ENCODE peak calls at places on chromosomes 4 and X, in ten cellular contexts. P is mammary epithelial cell, I is GM13976, G is GM20000, Q is breast epithelium, M is cardiac muscle cell, V is AG10803, B is lower lobe of right lung, E is right atrium auricular region, Y is WTC11. C is an unnamed sample.

GRCh38 chrX:39759526-39760224 is 338.1 kb downstream of the BCOR start:
- DNase-seq in P (no peak), I (no peak), G (no peak), Q (peak), M (peak), V (peak), B (peak), E (no peak), Y (peak), C (no peak)

GRCh38 chrX:9130031-9130430 is 96.1 kb upstream of the FAM9B start:
- DNase-seq in P (no peak), I (no peak), G (no peak), Q (no peak), M (no peak), V (no peak), B (no peak), E (no peak), Y (no peak), C (no peak)

GRCh38 chrX:135707880-135708279 is 5.6 kb upstream of the CT45A1 start:
- DNase-seq in P (no peak), I (peak), G (peak), Q (no peak), M (peak), V (no peak), B (no peak), E (no peak), Y (peak), C (no peak)

GRCh38 chrX:65551086-65551485 is 16.5 kb upstream of the LAS1L start:
- DNase-seq in P (no peak), I (no peak), G (no peak), Q (no peak), M (no peak), V (no peak), B (no peak), E (no peak), Y (no peak), C (no peak)

GRCh38 chr4:164874791-164875190 is 2.2 kb upstream of the APELA start:
- DNase-seq in P (peak), I (no peak), G (no peak), Q (no peak), M (no peak), V (no peak), B (no peak), E (no peak), Y (no peak), C (no peak)

GRCh38 chrX:9745417-9746115 is 20.1 kb downstream of the GPR143 start:
- DNase-seq in P (no peak), I (no peak), G (no peak), Q (peak), M (no peak), V (no peak), B (no peak), E (no peak), Y (no peak), C (no peak)

GRCh38 chrX:108165349-108166111 is 74.0 kb downstream of the ATG4A start:
- DNase-seq in P (peak), I (peak), G (no peak), Q (no peak), M (peak), V (peak), B (no peak), E (no peak), Y (peak), C (no peak)

GRCh38 chr4:19382993-19383392 is 868.7 kb upstream of the SLIT2 start:
- DNase-seq in P (peak), I (no peak), G (no peak), Q (no peak), M (no peak), V (peak), B (no peak), E (no peak), Y (no peak), C (no peak)

GRCh38 chr4:155433636-155434360 is 57.0 kb upstream of the MAP9 start:
- DNase-seq in P (peak), I (no peak), G (no peak), Q (no peak), M (no peak), V (no peak), B (no peak), E (no peak), Y (no peak), C (no peak)

GRCh38 chr4:575281-576141 is 584 bp downstream of the TMEM271 start:
- DNase-seq in P (peak), I (no peak), G (peak), Q (no peak), M (peak), V (peak), B (no peak), E (no peak), Y (peak), C (peak)

GRCh38 chr4:21795091-21795490 is 153.5 kb downstream of the KCNIP4 start:
- DNase-seq in P (no peak), I (no peak), G (no peak), Q (no peak), M (no peak), V (peak), B (no peak), E (no peak), Y (no peak), C (no peak)

GRCh38 chrX:149903889-149904748 is 23.1 kb downstream of the MAGEA8 start:
- DNase-seq in P (no peak), I (no peak), G (no peak), Q (no peak), M (no peak), V (peak), B (no peak), E (no peak), Y (no peak), C (no peak)

GRCh38 chrX:27746516-27746915 is 61.3 kb upstream of the MAGEB10 start:
- DNase-seq in P (no peak), I (no peak), G (no peak), Q (no peak), M (no peak), V (no peak), B (no peak), E (no peak), Y (no peak), C (no peak)

GRCh38 chr4:139656614-139657486 is 8.8 kb upstream of the MGST2 start:
- DNase-seq in P (peak), I (peak), G (peak), Q (peak), M (peak), V (peak), B (peak), E (peak), Y (peak), C (peak)

GRCh38 chrX:2689773-2690666 is 1.1 kb upstream of the CD99 start:
- DNase-seq in P (no peak), I (peak), G (peak), Q (no peak), M (no peak), V (no peak), B (no peak), E (no peak), Y (peak), C (no peak)

GRCh38 chr4:74758521-74758920 is 35.8 kb downstream of the BTC start:
- DNase-seq in P (no peak), I (no peak), G (no peak), Q (no peak), M (no peak), V (no peak), B (no peak), E (no peak), Y (no peak), C (no peak)

GRCh38 chr4:186557061-186557460 is 1.7 kb upstream of the MTNR1A start:
- DNase-seq in P (no peak), I (no peak), G (no peak), Q (no peak), M (no peak), V (peak), B (no peak), E (no peak), Y (no peak), C (no peak)

GRCh38 chr4:17447675-17448298 is 64.1 kb downstream of the QDPR start:
- DNase-seq in P (peak), I (peak), G (peak), Q (no peak), M (peak), V (peak), B (no peak), E (no peak), Y (peak), C (peak)

GRCh38 chr4:170058745-170059144 is 31.0 kb downstream of the AADAT start:
- DNase-seq in P (no peak), I (no peak), G (no peak), Q (no peak), M (no peak), V (no peak), B (no peak), E (no peak), Y (no peak), C (no peak)

GRCh38 chrX:21838937-21839333 is 482 bp upstream of the MBTPS2 start:
- DNase-seq in P (no peak), I (no peak), G (no peak), Q (no peak), M (no peak), V (peak), B (no peak), E (no peak), Y (no peak), C (no peak)

GRCh38 chrX:118901991-118902390 is 72.4 kb upstream of the LONRF3 start:
- DNase-seq in P (no peak), I (no peak), G (no peak), Q (no peak), M (no peak), V (no peak), B (no peak), E (no peak), Y (no peak), C (no peak)

GRCh38 chr4:108168672-108169562 is at the start of gene LEF1:
- DNase-seq in P (peak), I (peak), G (peak), Q (no peak), M (peak), V (peak), B (no peak), E (no peak), Y (peak), C (peak)

GRCh38 chr4:33658971-33659370 is 2585.3 kb downstream of the ARAP2 start:
- DNase-seq in P (no peak), I (no peak), G (no peak), Q (no peak), M (no peak), V (peak), B (no peak), E (no peak), Y (no peak), C (no peak)

GRCh38 chr4:121072080-121072835 is at the start of gene NDNF:
- DNase-seq in P (no peak), I (peak), G (peak), Q (no peak), M (peak), V (peak), B (peak), E (no peak), Y (peak), C (peak)

GRCh38 chrX:96776966-96777365 is 92.3 kb downstream of the DIAPH2 start:
- DNase-seq in P (no peak), I (no peak), G (no peak), Q (no peak), M (no peak), V (peak), B (no peak), E (no peak), Y (no peak), C (no peak)

GRCh38 chrX:101028562-101028961 is 23.3 kb downstream of the TRMT2B start:
- DNase-seq in P (no peak), I (no peak), G (no peak), Q (no peak), M (no peak), V (no peak), B (no peak), E (no peak), Y (no peak), C (no peak)

GRCh38 chr4:76989391-76990061 is 40.0 kb downstream of the SEPTIN11 start:
- DNase-seq in P (no peak), I (no peak), G (no peak), Q (no peak), M (no peak), V (no peak), B (no peak), E (no peak), Y (no peak), C (no peak)

GRCh38 chr4:113604955-113605354 is 156.6 kb downstream of the CAMK2D start:
- DNase-seq in P (no peak), I (no peak), G (no peak), Q (no peak), M (no peak), V (no peak), B (no peak), E (no peak), Y (no peak), C (no peak)

GRCh38 chrX:143466130-143466529 is 51.1 kb downstream of the SPANXN3 start:
- DNase-seq in P (no peak), I (no peak), G (no peak), Q (no peak), M (no peak), V (no peak), B (no peak), E (no peak), Y (no peak), C (no peak)

GRCh38 chr4:176789955-176790354 is 2.8 kb downstream of the VEGFC start:
- DNase-seq in P (peak), I (peak), G (peak), Q (no peak), M (peak), V (peak), B (no peak), E (no peak), Y (no peak), C (no peak)

GRCh38 chrX:45515262-45516215 is 314.9 kb upstream of the DIPK2B start:
- DNase-seq in P (peak), I (peak), G (peak), Q (no peak), M (peak), V (peak), B (peak), E (peak), Y (peak), C (no peak)

GRCh38 chr4:91436556-91436955 is 867.2 kb upstream of the GRID2 start:
- DNase-seq in P (no peak), I (no peak), G (no peak), Q (no peak), M (no peak), V (no peak), B (no peak), E (no peak), Y (no peak), C (no peak)

GRCh38 chr4:172035573-172035972 is 222.4 kb downstream of the GALNTL6 start:
- DNase-seq in P (no peak), I (no peak), G (no peak), Q (no peak), M (no peak), V (no peak), B (no peak), E (no peak), Y (no peak), C (no peak)

GRCh38 chr4:139857021-139857420 is 191.4 kb downstream of the MGST2 start:
- DNase-seq in P (no peak), I (no peak), G (no peak), Q (no peak), M (no peak), V (no peak), B (no peak), E (no peak), Y (no peak), C (no peak)

GRCh38 chr4:74161676-74162450 is 3.9 kb downstream of the MTHFD2L start:
- DNase-seq in P (no peak), I (no peak), G (no peak), Q (no peak), M (no peak), V (peak), B (no peak), E (no peak), Y (no peak), C (no peak)

GRCh38 chr4:104494822-104495559 is at the start of gene CXXC4:
- DNase-seq in P (peak), I (peak), G (peak), Q (peak), M (peak), V (peak), B (peak), E (peak), Y (peak), C (peak)

GRCh38 chr4:119124314-119124713 is 11.3 kb upstream of the MYOZ2 start:
- DNase-seq in P (peak), I (no peak), G (no peak), Q (no peak), M (no peak), V (peak), B (no peak), E (no peak), Y (no peak), C (no peak)

GRCh38 chrX:129875669-129876068 is 30.3 kb upstream of the UTP14A start:
- DNase-seq in P (peak), I (no peak), G (no peak), Q (no peak), M (no peak), V (peak), B (no peak), E (no peak), Y (no peak), C (no peak)

GRCh38 chr4:168634276-168634802 is 137.5 kb downstream of the PALLD start:
- DNase-seq in P (peak), I (no peak), G (no peak), Q (no peak), M (no peak), V (peak), B (no peak), E (no peak), Y (no peak), C (no peak)

GRCh38 chr4:134126955-134127354 is 74.6 kb downstream of the PABPC4L start:
- DNase-seq in P (no peak), I (no peak), G (no peak), Q (no peak), M (no peak), V (no peak), B (peak), E (no peak), Y (peak), C (no peak)

GRCh38 chr4:134132086-134132783 is 69.4 kb downstream of the PABPC4L start:
- DNase-seq in P (no peak), I (no peak), G (no peak), Q (no peak), M (no peak), V (no peak), B (no peak), E (no peak), Y (no peak), C (no peak)
- TF ChIP-seq CTCF in P (no peak), I (no peak), G (no peak), Q (no peak), M (no peak), V (no peak), B (no peak), E (no peak), Y (no peak), C (peak)

GRCh38 chrX:70454441-70455365 is 10.1 kb downstream of the DLG3 start:
- DNase-seq in P (peak), I (peak), G (peak), Q (peak), M (peak), V (peak), B (peak), E (peak), Y (peak), C (peak)
- TF ChIP-seq CTCF in P (peak), I (peak), G (peak), Q (peak), M (peak), V (peak), B (peak), E (peak), Y (peak), C (peak)

GRCh38 chr4:13484045-13484748 is at the start of gene RAB28:
- DNase-seq in P (peak), I (peak), G (peak), Q (peak), M (peak), V (peak), B (peak), E (peak), Y (peak), C (peak)
- TF ChIP-seq CTCF in P (no peak), I (no peak), G (no peak), Q (no peak), M (no peak), V (no peak), B (no peak), E (no peak), Y (no peak), C (no peak)

GRCh38 chrX:49282647-49283011 is 13.0 kb downstream of the PPP1R3F start:
- DNase-seq in P (no peak), I (no peak), G (no peak), Q (no peak), M (peak), V (peak), B (no peak), E (no peak), Y (peak), C (no peak)
- TF ChIP-seq CTCF in P (no peak), I (no peak), G (no peak), Q (no peak), M (peak), V (peak), B (no peak), E (no peak), Y (no peak), C (no peak)

GRCh38 chr4:69617083-69617694 is 22.3 kb downstream of the UGT2A2 start:
- DNase-seq in P (peak), I (no peak), G (peak), Q (no peak), M (peak), V (peak), B (no peak), E (no peak), Y (no peak), C (no peak)
- TF ChIP-seq CTCF in P (peak), I (peak), G (peak), Q (no peak), M (peak), V (peak), B (peak), E (no peak), Y (peak), C (peak)

DNA sequence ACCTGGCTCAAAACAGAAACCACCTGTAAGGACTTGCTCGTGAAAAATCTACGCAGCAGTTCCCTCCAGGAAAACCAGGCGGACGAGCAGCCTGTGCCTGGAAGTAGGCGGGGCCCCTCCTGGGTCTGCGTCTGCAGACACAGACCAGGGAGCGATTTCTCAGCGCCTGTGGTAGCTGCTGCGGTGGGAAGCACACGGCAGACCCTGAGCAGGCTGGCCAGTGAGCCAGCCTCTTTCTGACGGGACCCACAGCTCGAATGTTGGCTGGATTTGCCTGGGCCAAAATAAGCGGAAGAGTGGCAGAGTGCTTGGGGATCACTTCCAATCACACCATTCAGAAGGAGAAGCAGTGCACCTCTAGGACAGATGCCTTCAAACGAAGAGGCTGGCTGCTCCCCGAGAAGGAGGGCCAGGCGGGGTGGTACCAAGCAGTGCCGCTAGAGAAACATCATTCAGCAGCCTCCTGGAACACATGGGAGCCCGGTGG is 86.0 kb downstream of the GATB start:
- DNase-seq in P (peak), I (no peak), G (no peak), Q (peak), M (peak), V (peak), B (peak), E (no peak), Y (peak), C (peak)
- TF ChIP-seq CTCF in P (no peak), I (no peak), G (no peak), Q (peak), M (no peak), V (peak), B (no peak), E (no peak), Y (no peak), C (no peak)

GRCh38 chr4:8591626-8592365 is 769 bp upstream of the CPZ start:
- DNase-seq in P (no peak), I (no peak), G (no peak), Q (no peak), M (no peak), V (no peak), B (peak), E (no peak), Y (no peak), C (no peak)

GRCh38 chr4:8590546-8590880 is 2.1 kb upstream of the CPZ start:
- DNase-seq in P (no peak), I (no peak), G (no peak), Q (no peak), M (no peak), V (no peak), B (peak), E (no peak), Y (no peak), C (no peak)

GRCh38 chr4:8589336-8589735 is 3.2 kb upstream of the CPZ start:
- DNase-seq in P (no peak), I (no peak), G (no peak), Q (no peak), M (no peak), V (no peak), B (peak), E (no peak), Y (no peak), C (no peak)

GRCh38 chr4:8591114-8591513 is 1.5 kb upstream of the CPZ start:
- DNase-seq in P (no peak), I (no peak), G (no peak), Q (no peak), M (no peak), V (no peak), B (peak), E (no peak), Y (no peak), C (no peak)

GRCh38 chr4:8589831-8590545 is 2.6 kb upstream of the CPZ start:
- DNase-seq in P (no peak), I (no peak), G (no peak), Q (no peak), M (no peak), V (peak), B (peak), E (no peak), Y (no peak), C (no peak)
- TF ChIP-seq CTCF in P (no peak), I (no peak), G (no peak), Q (no peak), M (no peak), V (no peak), B (no peak), E (no peak), Y (no peak), C (no peak)

GRCh38 chr4:54658321-54659093 is 750 bp downstream of the KIT start:
- DNase-seq in P (peak), I (peak), G (peak), Q (no peak), M (peak), V (peak), B (peak), E (no peak), Y (peak), C (peak)
- TF ChIP-seq CTCF in P (no peak), I (no peak), G (no peak), Q (peak), M (peak), V (peak), B (peak), E (no peak), Y (no peak), C (peak)

GRCh38 chr4:180150818-180151217 is 2092.4 kb upstream of the TENM3 start:
- DNase-seq in P (no peak), I (no peak), G (no peak), Q (no peak), M (no peak), V (no peak), B (no peak), E (no peak), Y (no peak), C (no peak)
- TF ChIP-seq CTCF in P (peak), I (no peak), G (no peak), Q (no peak), M (no peak), V (no peak), B (no peak), E (no peak), Y (no peak), C (peak)